ENCODE peak calls at places on chromosomes 6 and 20, in four cellular contexts. T is HepG2, Z is K562, I is WTC11. P is an unnamed sample.
A peak's percentile ranks its signal among the peaks of the same experiment; 100 is the strongest.

GRCh38 chr6:44569931-44570385 is 182.5 kb downstream of the CDC5L start:
- DNase-seq in T (no peak), Z (no peak), I (no peak), P (no peak)

GRCh38 chr6:90765491-90765890 is 178.6 kb upstream of the MAP3K7 start:
- DNase-seq in T (no peak), Z (no peak), I (no peak), P (no peak)

GRCh38 chr20:14723614-14724013 is 386.2 kb upstream of the FLRT3 start:
- DNase-seq in T (no peak), Z (no peak), I (no peak), P (no peak)

GRCh38 chr6:39995633-39996032 is 61.4 kb upstream of the MOCS1 start:
- DNase-seq in T (no peak), Z (no peak), I (no peak), P (no peak)

GRCh38 chr20:2314759-2315439 is 19.1 kb downstream of the TGM3 start:
- DNase-seq in T (no peak), Z (peak; percentile 83), I (no peak), P (no peak)

GRCh38 chr6:39861663-39862062 is 69.5 kb downstream of the DAAM2 start:
- DNase-seq in T (no peak), Z (no peak), I (no peak), P (no peak)

GRCh38 chr20:35597186-35597585 is 18.4 kb upstream of the SPAG4 start:
- DNase-seq in T (no peak), Z (no peak), I (no peak), P (no peak)

GRCh38 chr6:170289108-170289931 is 1.6 kb downstream of the DLL1 start:
- DNase-seq in T (no peak), Z (no peak), I (peak; percentile 45), P (no peak)

GRCh38 chr6:119459207-119459974 is 109.8 kb upstream of the MAN1A1 start:
- DNase-seq in T (no peak), Z (no peak), I (no peak), P (peak; percentile 71)

GRCh38 chr6:169172435-169172834 is 81.2 kb downstream of the THBS2 start:
- DNase-seq in T (no peak), Z (no peak), I (no peak), P (no peak)

GRCh38 chr6:139457482-139457881 is 83.0 kb upstream of the CITED2 start:
- DNase-seq in T (no peak), Z (no peak), I (no peak), P (no peak)

GRCh38 chr20:11993886-11994466 is 76.3 kb downstream of the BTBD3 start:
- DNase-seq in T (no peak), Z (no peak), I (peak; percentile 25), P (no peak)

GRCh38 chr6:148884461-148884860 is 137.6 kb downstream of the UST start:
- DNase-seq in T (no peak), Z (no peak), I (no peak), P (no peak)

GRCh38 chr6:408599-409102 is 17.1 kb downstream of the IRF4 start:
- DNase-seq in T (peak; percentile 65), Z (peak; percentile 72), I (peak; percentile 54), P (no peak)
- TF ChIP-seq CREM in T (no peak), Z (no peak), I (no peak), P (no peak)

GRCh38 chr6:25660512-25660911 is 8.5 kb downstream of the SCGN start:
- DNase-seq in T (peak; percentile 75), Z (no peak), I (no peak), P (no peak)
- TF ChIP-seq ETV6 in T (no peak), Z (no peak), I (no peak), P (no peak)

GRCh38 chr6:36544228-36544627 is 3.1 kb downstream of the STK38 start:
- DNase-seq in T (no peak), Z (no peak), I (no peak), P (no peak)

GRCh38 chr6:36547646-36548400 is 544 bp upstream of the STK38 start:
- DNase-seq in T (no peak), Z (no peak), I (no peak), P (no peak)

GRCh38 chr6:36546958-36547645 is at the start of gene STK38:
- DNase-seq in T (peak; percentile 84), Z (peak; percentile 100), I (peak; percentile 94), P (peak; percentile 71)

GRCh38 chr6:36546664-36546957 is 668 bp downstream of the STK38 start:
- DNase-seq in T (no peak), Z (no peak), I (no peak), P (no peak)

DNA sequence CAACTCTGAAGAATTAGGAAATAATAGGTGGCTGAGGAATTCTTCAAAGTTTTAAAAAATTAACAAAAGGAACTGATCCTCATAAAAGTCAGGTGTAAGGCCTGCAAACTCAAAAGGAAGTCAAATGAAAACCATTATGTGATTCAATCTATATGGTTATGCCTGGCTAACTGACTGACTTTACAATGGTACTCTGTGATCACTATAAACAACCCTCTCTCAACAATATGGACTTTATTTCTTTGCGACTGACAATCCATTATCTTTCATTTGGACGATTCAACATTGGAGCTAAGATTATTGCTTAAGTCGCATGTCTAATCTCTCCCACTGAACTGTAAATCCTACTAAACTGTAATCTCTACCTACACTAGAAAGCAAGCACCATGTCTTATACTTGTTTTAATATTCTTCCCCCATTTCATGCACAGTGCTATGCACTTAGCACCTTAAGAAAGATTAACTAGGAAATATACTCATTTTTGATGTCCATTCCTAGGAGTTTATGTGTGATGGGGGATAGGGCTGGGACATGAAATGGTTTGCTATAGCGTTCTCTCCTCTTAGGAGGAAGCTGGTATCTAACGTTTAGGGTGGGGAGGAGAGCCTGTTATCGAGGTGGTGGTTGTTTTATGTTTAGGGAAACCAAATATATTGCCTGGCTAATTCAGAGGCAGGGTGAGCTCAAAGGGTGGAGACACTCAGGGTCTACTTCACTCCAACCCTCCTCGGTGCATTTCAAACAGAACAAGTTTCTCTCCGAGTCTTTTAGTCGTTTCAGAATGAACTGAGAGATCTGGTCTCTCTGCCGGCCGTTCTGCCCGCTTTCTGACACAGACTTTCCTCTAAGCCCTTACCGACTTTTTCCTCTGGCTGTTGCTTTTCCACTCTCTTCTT is 1.3 kb downstream of the STK38 start:
- DNase-seq in T (no peak), Z (no peak), I (no peak), P (no peak)
- TF ChIP-seq ATF3 in T (no peak), Z (no peak), I (no peak), P (no peak)

GRCh38 chr6:7468382-7469081 is 72.9 kb upstream of the DSP start:
- DNase-seq in T (no peak), Z (peak; percentile 65), I (no peak), P (no peak)
- TF ChIP-seq CREM in T (no peak), Z (peak; percentile 81), I (no peak), P (no peak)

DNA sequence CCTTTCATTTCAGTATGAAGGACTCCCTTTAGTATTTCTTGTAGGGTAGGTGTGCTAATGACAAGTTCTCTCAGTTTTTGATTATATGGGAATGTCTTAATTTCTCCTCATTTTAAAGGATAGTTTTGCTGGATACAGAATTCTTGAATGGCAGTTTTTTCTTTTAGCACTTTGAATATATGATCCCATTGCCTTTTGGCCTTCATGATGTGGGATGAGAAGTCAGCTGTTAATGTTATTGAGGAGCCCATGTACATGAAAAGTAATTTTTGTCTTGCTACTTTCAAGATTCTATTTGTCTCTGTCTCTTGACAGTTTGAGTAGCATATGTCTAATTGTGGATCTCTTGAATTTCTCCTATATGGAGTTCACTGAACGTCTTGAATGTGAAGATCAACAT is 30.9 kb downstream of the RSPH3 start:
- DNase-seq in T (no peak), Z (no peak), I (no peak), P (no peak)
- TF ChIP-seq ETV6 in T (no peak), Z (no peak), I (no peak), P (no peak)

GRCh38 chr6:73612611-73613010 is 41.2 kb downstream of the SLC17A5 start:
- DNase-seq in T (no peak), Z (no peak), I (no peak), P (no peak)
- TF ChIP-seq ATF3 in T (no peak), Z (no peak), I (no peak), P (no peak)

GRCh38 chr6:127073222-127073621 is 45.2 kb upstream of the RSPO3 start:
- DNase-seq in T (no peak), Z (no peak), I (no peak), P (no peak)

DNA sequence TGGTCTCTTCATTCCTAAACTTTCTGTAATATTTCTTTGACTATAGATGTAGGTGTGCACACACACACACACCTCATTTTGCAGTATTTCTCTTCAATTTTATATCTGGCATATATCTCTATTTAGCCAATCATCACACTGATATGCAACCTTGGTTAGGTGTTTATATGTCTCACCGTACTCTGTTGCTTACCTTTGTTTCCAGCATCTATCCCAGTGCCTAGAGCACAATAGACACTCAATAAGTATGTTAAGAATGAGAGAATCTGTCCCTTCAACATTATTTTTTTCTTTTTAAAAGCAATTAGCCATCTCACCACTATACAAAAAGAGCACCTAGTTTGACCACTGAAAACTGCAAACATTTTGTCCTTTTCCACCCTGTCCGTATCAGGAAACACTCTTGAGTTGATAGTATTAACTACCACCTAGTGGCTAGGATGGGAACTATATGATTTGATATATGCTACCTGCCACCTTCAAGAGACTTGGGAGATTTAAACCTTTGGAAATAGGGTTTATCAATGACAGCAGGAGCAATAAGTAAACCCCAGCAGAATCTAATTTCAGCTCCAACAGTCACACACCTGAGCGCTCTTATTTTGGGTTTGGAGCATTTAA is 48.7 kb upstream of the RSPO3 start:
- DNase-seq in T (peak; percentile 39), Z (peak; percentile 6), I (no peak), P (no peak)
- TF ChIP-seq CREM in T (no peak), Z (no peak), I (no peak), P (no peak)

GRCh38 chr6:112160745-112161144 is 73.4 kb downstream of the FAM229B start:
- DNase-seq in T (no peak), Z (no peak), I (no peak), P (no peak)

GRCh38 chr6:112156694-112157093 is 69.3 kb downstream of the FAM229B start:
- DNase-seq in T (no peak), Z (no peak), I (no peak), P (no peak)

GRCh38 chr6:112153926-112154621 is 66.7 kb downstream of the FAM229B start:
- DNase-seq in T (no peak), Z (peak; percentile 13), I (no peak), P (no peak)

GRCh38 chr6:112154711-112155110 is 67.3 kb downstream of the FAM229B start:
- DNase-seq in T (no peak), Z (no peak), I (no peak), P (no peak)

GRCh38 chr6:112155900-112156299 is 68.5 kb downstream of the FAM229B start:
- DNase-seq in T (no peak), Z (no peak), I (no peak), P (no peak)
- TF ChIP-seq ETV6 in T (no peak), Z (no peak), I (no peak), P (no peak)